ENCODE peak calls at places on chromosome 7, in five cellular contexts. Q is GM23338, S is suprapubic skin, P is Peyer's patch, K is cardiac muscle cell. D is an unnamed sample. For H3K4me1, the result is how much of the 10 kb centered on the place peaks cover.

GRCh38 chr7:121798896-121799295 is 74.1 kb upstream of the PTPRZ1 start:
- DNase-seq in P (no peak), S (no peak), Q (peak), K (no peak), D (no peak)

GRCh38 chr7:152860302-152860701 is 100.8 kb downstream of the ACTR3B start:
- DNase-seq in K (no peak), Q (no peak), P (no peak), S (no peak), D (no peak)

GRCh38 chr7:104642551-104642950 is 314.1 kb downstream of the LHFPL3 start:
- DNase-seq in K (no peak), S (no peak), P (no peak), Q (no peak), D (no peak)

GRCh38 chr7:151851782-151852181 is 25.1 kb downstream of the PRKAG2 start:
- DNase-seq in S (peak), P (no peak), Q (no peak), K (no peak), D (peak)

GRCh38 chr7:19698331-19698730 is 10.5 kb downstream of the POLR1F start:
- DNase-seq in S (no peak), P (no peak), Q (no peak), K (no peak), D (no peak)

GRCh38 chr7:127632276-127632910 is 14.5 kb upstream of the PAX4 start:
- DNase-seq in S (no peak), K (no peak), Q (no peak), P (no peak), D (no peak)

GRCh38 chr7:155694846-155695245 is 50.4 kb downstream of the RBM33 start:
- DNase-seq in Q (no peak), S (no peak), K (no peak), P (no peak), D (no peak)

GRCh38 chr7:43781726-43782607 is 23.5 kb downstream of the BLVRA start:
- DNase-seq in S (no peak), P (peak), K (no peak), Q (no peak), D (no peak)

GRCh38 chr7:80346704-80347103 is 165.2 kb downstream of the GNAT3 start:
- DNase-seq in K (no peak), Q (no peak), S (no peak), P (no peak), D (no peak)

GRCh38 chr7:82677493-82677892 is 233.9 kb upstream of the CACNA2D1 start:
- DNase-seq in K (peak), S (no peak), P (peak), Q (no peak), D (no peak)

GRCh38 chr7:68434857-68435256 is 1163.4 kb upstream of the AUTS2 start:
- DNase-seq in K (peak), P (no peak), S (no peak), Q (no peak), D (no peak)

GRCh38 chr7:141073641-141074161 is at the start of gene TMEM178B:
- DNase-seq in K (peak), Q (peak), S (no peak), P (no peak), D (no peak)

GRCh38 chr7:2609001-2609411 is 22.8 kb upstream of the TTYH3 start:
- DNase-seq in Q (peak), P (peak), S (no peak), K (peak), D (no peak)

GRCh38 chr7:78499283-78499682 is 700.7 kb downstream of the PHTF2 start:
- DNase-seq in Q (no peak), P (no peak), K (no peak), S (no peak), D (no peak)

GRCh38 chr7:158956805-158957506 is 100.6 kb downstream of the DYNC2I1 start:
- DNase-seq in S (no peak), K (no peak), Q (no peak), P (no peak), D (no peak)

GRCh38 chr7:24821045-24821853 is 64.0 kb upstream of the GSDME start:
- DNase-seq in K (no peak), Q (no peak), S (peak), P (peak), D (peak)

GRCh38 chr7:24816868-24817267 is 59.6 kb upstream of the GSDME start:
- DNase-seq in S (no peak), P (no peak), Q (no peak), K (no peak), D (no peak)

GRCh38 chr7:24820730-24821044 is 63.4 kb upstream of the GSDME start:
- DNase-seq in K (peak), P (no peak), S (no peak), Q (no peak), D (no peak)

GRCh38 chr7:24817339-24817738 is 60.1 kb upstream of the GSDME start:
- DNase-seq in P (no peak), S (no peak), K (no peak), Q (no peak), D (no peak)

GRCh38 chr7:24819916-24820689 is 62.8 kb upstream of the GSDME start:
- DNase-seq in P (peak), Q (peak), S (peak), K (peak), D (peak)
- H3K4me3 ChIP-seq in P (no peak), Q (no peak), S (no peak), K (no peak), D (no peak)

DNA sequence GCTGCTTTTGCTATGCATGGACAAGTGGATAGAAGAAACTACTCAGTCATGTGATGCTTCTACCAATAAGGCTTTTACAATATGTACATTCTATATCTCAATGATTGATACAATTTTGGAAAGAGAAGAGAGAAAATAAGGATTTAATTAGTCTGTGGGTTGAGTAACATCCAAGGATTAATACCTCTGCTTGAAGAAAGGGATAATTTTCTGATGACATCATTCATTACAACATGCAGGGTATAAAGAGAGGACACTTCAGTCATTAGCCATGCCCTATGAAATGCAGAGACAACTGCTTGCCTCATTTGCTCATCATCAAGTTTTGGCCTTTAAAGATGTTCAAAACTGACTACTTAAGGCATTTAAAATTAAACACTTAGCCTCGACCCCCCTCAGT is 237.3 kb downstream of the AHR start:
- DNase-seq in S (no peak), Q (no peak), P (no peak), K (no peak), D (no peak)
- H3K4me1 ChIP-seq in S (under half), Q (under half), P (under half), K (under half), D (under half)

GRCh38 chr7:22640269-22640668 is 86.7 kb upstream of the IL6 start:
- DNase-seq in Q (no peak), K (no peak), P (no peak), S (no peak), D (no peak)

GRCh38 chr7:22642454-22642853 is 84.5 kb upstream of the IL6 start:
- DNase-seq in K (no peak), S (no peak), Q (no peak), P (no peak), D (no peak)

GRCh38 chr7:22633954-22634474 is 93.0 kb upstream of the IL6 start:
- DNase-seq in K (no peak), S (no peak), Q (no peak), P (no peak), D (no peak)

GRCh38 chr7:22635349-22635748 is 91.7 kb upstream of the IL6 start:
- DNase-seq in S (no peak), K (no peak), Q (no peak), P (no peak), D (no peak)

GRCh38 chr7:22639400-22639799 is 87.6 kb upstream of the IL6 start:
- DNase-seq in S (no peak), K (no peak), Q (no peak), P (no peak), D (no peak)
- H3K4me3 ChIP-seq in S (no peak), K (no peak), Q (no peak), P (no peak), D (no peak)

DNA sequence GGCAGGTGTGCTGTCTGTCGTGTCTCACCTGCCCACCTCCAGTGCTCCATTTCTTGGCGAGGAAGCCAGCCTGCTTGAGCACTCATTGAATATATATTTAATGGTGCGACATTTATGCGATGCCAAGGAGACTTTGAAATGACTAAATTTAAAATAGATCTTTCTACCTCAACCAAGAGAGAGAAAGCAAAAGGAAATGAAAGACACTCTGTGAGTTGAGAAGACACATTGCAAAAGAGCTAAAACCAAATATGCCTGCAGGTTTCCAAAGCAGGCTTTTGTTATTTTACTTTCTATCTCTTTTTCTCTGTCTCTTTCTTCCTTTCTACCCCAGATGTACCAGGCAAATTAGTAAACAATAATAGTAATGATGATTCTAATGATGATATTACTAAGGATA is 53.6 kb upstream of the AOAH start:
- DNase-seq in P (no peak), K (no peak), S (no peak), Q (no peak), D (no peak)
- H3K4me1 ChIP-seq in P (under half), K (under half), S (under half), Q (under half), D (under half)

GRCh38 chr7:142603870-142604448 is 145.3 kb upstream of the PRSS1 start:
- DNase-seq in S (no peak), K (peak), Q (peak), P (peak), D (no peak)
- H3K4me3 ChIP-seq in S (no peak), K (no peak), Q (no peak), P (no peak), D (no peak)

DNA sequence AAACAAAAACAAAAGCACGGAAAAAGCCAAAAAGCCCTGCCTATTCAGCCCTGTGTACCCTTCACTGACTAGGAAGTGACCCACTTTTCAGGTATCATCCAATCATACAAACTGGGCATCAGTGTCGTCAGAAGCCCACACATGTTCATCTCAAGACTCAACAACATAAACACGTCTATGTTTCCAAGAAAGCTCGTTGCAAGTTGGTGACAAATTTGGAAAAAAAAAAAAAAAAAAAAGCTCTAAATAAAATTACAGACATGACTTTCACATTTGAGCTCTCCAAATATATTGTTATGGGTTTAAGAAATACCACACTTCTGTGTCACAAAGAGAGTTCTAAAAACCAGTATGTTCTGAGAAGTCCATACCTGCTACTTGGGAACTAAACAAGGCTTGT is 204.7 kb upstream of the KLF14 start:
- DNase-seq in Q (no peak), S (no peak), P (no peak), K (no peak), D (no peak)
- H3K4me1 ChIP-seq in Q (under half), S (under half), P (under half), K (under half), D (half or more)

GRCh38 chr7:100220833-100221718 is 1.3 kb downstream of the PVRIG start:
- DNase-seq in K (no peak), P (peak), S (no peak), Q (no peak), D (no peak)
- H3K4me3 ChIP-seq in K (no peak), P (peak), S (peak), Q (no peak), D (peak)

GRCh38 chr7:139739863-139740597 is 37.8 kb downstream of the HIPK2 start:
- DNase-seq in Q (no peak), K (no peak), S (no peak), P (peak), D (no peak)

GRCh38 chr7:139737221-139738100 is 40.3 kb downstream of the HIPK2 start:
- DNase-seq in S (no peak), P (peak), Q (no peak), K (no peak), D (no peak)

GRCh38 chr7:139735912-139736595 is 41.7 kb downstream of the HIPK2 start:
- DNase-seq in S (no peak), P (peak), Q (no peak), K (no peak), D (no peak)

GRCh38 chr7:139738772-139739171 is 39.0 kb downstream of the HIPK2 start:
- DNase-seq in Q (no peak), K (no peak), P (no peak), S (no peak), D (no peak)

GRCh38 chr7:139738101-139738489 is 39.7 kb downstream of the HIPK2 start:
- DNase-seq in S (no peak), Q (no peak), P (no peak), K (peak), D (no peak)
- H3K4me1 ChIP-seq in S (under half), Q (under half), P (under half), K (under half), D (half or more)